ENCODE peak calls at places on chromosomes 11 and 22, in four cellular contexts. One of them, this sample, is unnamed. For H3K36me3, the result is how much of the 10 kb centered on the place peaks cover.

GRCh38 chr11:3220521-3221407 is 2.2 kb upstream of the MRGPRG start:
- DNase-seq in mucosa of descending colon: no peak
- DNase-seq in thyroid gland: peak
- DNase-seq in mammary epithelial cell: no peak
- DNase-seq in this sample: peak

GRCh38 chr11:17740649-17741235 is 6.2 kb downstream of the KCNC1 start:
- DNase-seq in thyroid gland: no peak
- DNase-seq in mucosa of descending colon: no peak
- DNase-seq in mammary epithelial cell: no peak
- DNase-seq in this sample: peak

GRCh38 chr11:118924591-118925585 is 838 bp downstream of the BCL9L start:
- DNase-seq in mucosa of descending colon: peak
- DNase-seq in mammary epithelial cell: peak
- DNase-seq in thyroid gland: peak
- DNase-seq in this sample: peak

GRCh38 chr11:7485136-7485853 is at the start of gene OLFML1:
- DNase-seq in mammary epithelial cell: no peak
- DNase-seq in thyroid gland: no peak
- DNase-seq in mucosa of descending colon: peak
- DNase-seq in this sample: no peak

GRCh38 chr11:2346014-2346413 is 31.1 kb upstream of the CD81 start:
- DNase-seq in mucosa of descending colon: no peak
- DNase-seq in mammary epithelial cell: no peak
- DNase-seq in thyroid gland: no peak
- DNase-seq in this sample: no peak

GRCh38 chr11:64996710-64997380 is at the start of gene BATF2:
- DNase-seq in thyroid gland: peak
- DNase-seq in mammary epithelial cell: peak
- DNase-seq in mucosa of descending colon: peak
- DNase-seq in this sample: peak

GRCh38 chr11:126521196-126521595 is 165.7 kb downstream of the ST3GAL4 start:
- DNase-seq in thyroid gland: no peak
- DNase-seq in mammary epithelial cell: no peak
- DNase-seq in mucosa of descending colon: no peak
- DNase-seq in this sample: no peak

GRCh38 chr11:1927151-1928037 is 7.9 kb downstream of the TNNT3 start:
- DNase-seq in mucosa of descending colon: no peak
- DNase-seq in thyroid gland: no peak
- DNase-seq in mammary epithelial cell: no peak
- DNase-seq in this sample: peak

GRCh38 chr11:7672960-7673723 is at the start of gene CYB5R2:
- DNase-seq in mucosa of descending colon: peak
- DNase-seq in mammary epithelial cell: no peak
- DNase-seq in thyroid gland: peak
- DNase-seq in this sample: peak

GRCh38 chr22:20630873-20631617 is 123.6 kb downstream of the MED15 start:
- DNase-seq in thyroid gland: no peak
- DNase-seq in mammary epithelial cell: no peak
- DNase-seq in mucosa of descending colon: no peak
- DNase-seq in this sample: no peak

GRCh38 chr11:120316880-120317688 is 8.0 kb upstream of the TLCD5 start:
- DNase-seq in mucosa of descending colon: peak
- DNase-seq in mammary epithelial cell: peak
- DNase-seq in thyroid gland: peak
- DNase-seq in this sample: no peak

GRCh38 chr22:37059876-37060449 is 8.4 kb downstream of the KCTD17 start:
- DNase-seq in mucosa of descending colon: no peak
- DNase-seq in thyroid gland: no peak
- DNase-seq in mammary epithelial cell: no peak
- DNase-seq in this sample: no peak
- H3K36me3 ChIP-seq in mucosa of descending colon: under half
- H3K36me3 ChIP-seq in thyroid gland: under half
- H3K36me3 ChIP-seq in mammary epithelial cell: under half
- H3K36me3 ChIP-seq in this sample: under half

DNA sequence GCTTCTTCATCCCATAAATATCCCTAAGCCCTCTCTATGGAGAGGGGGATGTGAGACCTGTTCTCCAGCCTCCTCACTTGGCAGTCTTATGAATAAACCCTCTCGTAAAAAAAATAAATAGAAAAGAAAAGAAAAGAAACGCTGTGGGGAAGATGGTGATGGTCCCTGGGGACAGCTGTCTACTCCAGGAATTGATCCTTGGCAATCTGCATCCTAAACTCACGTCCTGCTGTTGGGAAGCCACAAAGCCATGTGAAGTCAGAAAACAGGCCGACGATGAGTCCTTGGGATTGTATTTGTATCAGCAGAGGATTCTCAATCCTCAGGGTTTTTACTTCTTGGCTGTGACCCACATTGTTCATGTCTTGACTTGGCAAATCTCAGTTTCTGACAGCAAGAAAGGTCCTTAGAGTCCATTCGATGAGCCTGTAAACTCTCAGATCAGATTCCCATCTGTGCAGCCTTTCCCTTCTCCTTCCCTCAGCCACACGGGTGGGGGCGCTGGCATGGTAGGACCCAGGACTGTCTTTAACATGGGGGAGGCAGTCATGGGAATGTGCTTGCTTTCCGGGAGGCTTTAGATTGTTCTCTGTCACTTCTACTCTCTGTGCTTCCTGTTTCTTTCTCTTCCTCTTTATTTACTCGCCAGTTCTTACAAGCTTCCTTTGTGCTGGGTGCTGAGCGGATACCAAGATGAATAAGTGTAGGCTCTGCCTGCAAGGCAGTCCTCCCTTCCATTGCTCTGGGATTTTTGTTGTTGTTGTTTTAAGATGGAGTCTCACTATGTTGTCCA is 24.9 kb downstream of the TCP11L1 start:
- DNase-seq in thyroid gland: no peak
- DNase-seq in mucosa of descending colon: no peak
- DNase-seq in mammary epithelial cell: peak
- DNase-seq in this sample: no peak
- H3K36me3 ChIP-seq in thyroid gland: under half
- H3K36me3 ChIP-seq in mucosa of descending colon: under half
- H3K36me3 ChIP-seq in mammary epithelial cell: under half
- H3K36me3 ChIP-seq in this sample: under half

GRCh38 chr11:108008656-108009496 is at the start of gene CUL5:
- DNase-seq in mucosa of descending colon: peak
- DNase-seq in thyroid gland: peak
- DNase-seq in mammary epithelial cell: peak
- DNase-seq in this sample: peak

GRCh38 chr11:108012139-108012725 is 3.5 kb downstream of the CUL5 start:
- DNase-seq in thyroid gland: no peak
- DNase-seq in mammary epithelial cell: no peak
- DNase-seq in mucosa of descending colon: no peak
- DNase-seq in this sample: no peak

GRCh38 chr11:108007819-108008218 is 879 bp upstream of the CUL5 start:
- DNase-seq in mucosa of descending colon: no peak
- DNase-seq in mammary epithelial cell: no peak
- DNase-seq in thyroid gland: no peak
- DNase-seq in this sample: no peak

GRCh38 chr11:108009497-108010360 is 1.0 kb downstream of the CUL5 start:
- DNase-seq in mucosa of descending colon: no peak
- DNase-seq in mammary epithelial cell: peak
- DNase-seq in thyroid gland: no peak
- DNase-seq in this sample: no peak
- H3K36me3 ChIP-seq in mucosa of descending colon: under half
- H3K36me3 ChIP-seq in mammary epithelial cell: under half
- H3K36me3 ChIP-seq in thyroid gland: under half
- H3K36me3 ChIP-seq in this sample: under half

GRCh38 chr22:40416267-40416570 is 45.8 kb downstream of the SGSM3 start:
- DNase-seq in mucosa of descending colon: no peak
- DNase-seq in mammary epithelial cell: no peak
- DNase-seq in thyroid gland: no peak
- DNase-seq in this sample: no peak

GRCh38 chr22:40418366-40419201 is 48.2 kb downstream of the SGSM3 start:
- DNase-seq in thyroid gland: no peak
- DNase-seq in mucosa of descending colon: no peak
- DNase-seq in mammary epithelial cell: no peak
- DNase-seq in this sample: peak

GRCh38 chr22:40417041-40417440 is 46.6 kb downstream of the SGSM3 start:
- DNase-seq in mammary epithelial cell: no peak
- DNase-seq in thyroid gland: no peak
- DNase-seq in mucosa of descending colon: no peak
- DNase-seq in this sample: peak

GRCh38 chr22:40416636-40417035 is 46.2 kb downstream of the SGSM3 start:
- DNase-seq in mucosa of descending colon: no peak
- DNase-seq in thyroid gland: peak
- DNase-seq in mammary epithelial cell: no peak
- DNase-seq in this sample: no peak

GRCh38 chr22:40417881-40418280 is 47.5 kb downstream of the SGSM3 start:
- DNase-seq in mammary epithelial cell: no peak
- DNase-seq in mucosa of descending colon: no peak
- DNase-seq in thyroid gland: no peak
- DNase-seq in this sample: no peak
- H3K36me3 ChIP-seq in mammary epithelial cell: under half
- H3K36me3 ChIP-seq in mucosa of descending colon: under half
- H3K36me3 ChIP-seq in thyroid gland: under half
- H3K36me3 ChIP-seq in this sample: under half

DNA sequence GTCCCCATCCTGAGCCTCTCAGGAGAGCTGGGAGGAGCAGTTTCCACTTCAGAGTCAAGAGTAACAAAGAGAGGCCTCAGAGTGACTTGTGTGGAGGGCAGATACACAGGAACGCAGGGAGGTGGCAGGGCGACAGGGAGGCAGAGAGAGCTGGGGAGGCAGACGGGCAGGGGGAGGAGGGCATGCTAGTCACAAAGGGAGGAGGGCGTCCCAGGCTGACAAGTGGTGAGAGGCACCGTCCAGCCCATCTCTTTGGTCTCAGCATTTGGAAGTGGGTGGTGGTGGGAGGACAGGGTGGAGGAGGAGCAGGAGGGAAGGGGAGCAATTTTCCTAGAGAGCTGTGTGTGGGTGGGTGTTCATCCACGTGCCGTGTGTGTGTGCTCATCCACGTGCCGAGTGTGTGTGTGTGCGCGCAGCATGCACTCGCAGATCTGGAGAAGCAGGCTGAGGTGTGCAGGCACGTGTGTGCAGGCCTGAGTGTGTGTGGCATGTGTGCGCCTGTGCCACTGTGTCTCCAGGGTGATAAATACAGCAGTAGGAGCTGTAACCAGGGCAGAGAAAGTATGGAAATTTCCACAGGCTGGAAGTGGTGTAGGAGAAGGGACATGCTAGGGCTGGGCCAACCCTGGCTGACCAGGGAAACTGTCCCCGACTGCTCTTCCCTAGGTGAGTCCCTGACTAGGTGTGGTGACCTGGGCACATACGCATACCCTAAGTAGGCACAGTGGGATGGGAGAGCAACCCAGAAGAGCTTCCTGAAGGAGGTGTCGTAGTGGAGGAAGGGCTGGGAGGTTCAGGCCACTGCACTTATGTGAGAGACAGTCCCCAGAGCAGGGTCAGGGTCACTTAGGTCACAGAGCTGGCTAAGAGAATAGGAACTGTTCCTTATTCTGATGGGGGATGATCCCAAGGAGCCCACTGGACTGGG is 7.3 kb upstream of the PDE2A start:
- DNase-seq in mammary epithelial cell: no peak
- DNase-seq in thyroid gland: peak
- DNase-seq in mucosa of descending colon: no peak
- DNase-seq in this sample: no peak
- H3K36me3 ChIP-seq in mammary epithelial cell: under half
- H3K36me3 ChIP-seq in thyroid gland: under half
- H3K36me3 ChIP-seq in mucosa of descending colon: under half
- H3K36me3 ChIP-seq in this sample: under half

GRCh38 chr11:66066751-66067150 is 3.3 kb upstream of the PACS1 start:
- DNase-seq in mammary epithelial cell: no peak
- DNase-seq in thyroid gland: no peak
- DNase-seq in mucosa of descending colon: no peak
- DNase-seq in this sample: no peak
- H3K36me3 ChIP-seq in mammary epithelial cell: half or more
- H3K36me3 ChIP-seq in thyroid gland: half or more
- H3K36me3 ChIP-seq in mucosa of descending colon: under half
- H3K36me3 ChIP-seq in this sample: under half